ENCODE peak calls at places on chromosomes 3 and 15, in five cellular contexts. E, R, A, D and X are unnamed samples.

GRCh38 chr3:39180546-39181346 is 11.6 kb downstream of the XIRP1 start:
- DNase-seq in R (peak), A (peak), D (peak), E (peak), X (peak)

GRCh38 chr15:31442203-31443090 is 115.8 kb downstream of the KLF13 start:
- DNase-seq in D (no peak), A (peak), E (no peak), R (no peak), X (peak)

GRCh38 chr3:64575211-64575844 is 112.5 kb downstream of the ADAMTS9 start:
- DNase-seq in D (no peak), A (peak), R (no peak), E (no peak), X (no peak)

GRCh38 chr3:45684327-45684892 is 4.8 kb upstream of the SACM1L start:
- DNase-seq in A (no peak), D (no peak), E (no peak), R (no peak), X (no peak)

GRCh38 chr15:29934251-29934650 is 112.0 kb upstream of the TJP1 start:
- DNase-seq in R (no peak), D (no peak), E (no peak), A (peak), X (no peak)

GRCh38 chr3:110925804-110926203 is 145.8 kb upstream of the NECTIN3 start:
- DNase-seq in E (no peak), R (no peak), A (no peak), D (no peak), X (no peak)

GRCh38 chr3:49582177-49582576 is 27.9 kb downstream of the BSN start:
- DNase-seq in R (no peak), E (no peak), D (no peak), A (no peak), X (no peak)

GRCh38 chr15:62103431-62103830 is 36.7 kb downstream of the C2CD4A start:
- DNase-seq in D (no peak), A (no peak), E (no peak), R (no peak), X (no peak)

GRCh38 chr3:180762866-180763265 is 83.6 kb upstream of the CCDC39 start:
- DNase-seq in D (no peak), E (no peak), A (no peak), R (no peak), X (no peak)

GRCh38 chr15:101494251-101494796 is 4.8 kb upstream of the PCSK6 start:
- DNase-seq in A (no peak), R (no peak), D (no peak), E (no peak), X (no peak)

GRCh38 chr15:99408236-99409096 is 157.2 kb downstream of the LRRC28 start:
- DNase-seq in E (no peak), D (no peak), A (peak), R (no peak), X (peak)

GRCh38 chr15:66251065-66251789 is 2.3 kb downstream of the MEGF11 start:
- DNase-seq in R (no peak), A (no peak), D (no peak), E (no peak), X (no peak)

GRCh38 chr3:122975163-122975923 is 52.2 kb downstream of the SEMA5B start:
- DNase-seq in A (peak), R (no peak), E (no peak), D (no peak), X (peak)

GRCh38 chr15:60215225-60215963 is 182.4 kb downstream of the ANXA2 start:
- DNase-seq in E (no peak), A (no peak), D (no peak), R (no peak), X (no peak)

GRCh38 chr3:197750396-197750831 is 731 bp downstream of the FYTTD1 start:
- DNase-seq in E (peak), D (peak), R (peak), A (peak), X (peak)

GRCh38 chr15:40815042-40815678 is 7.9 kb upstream of the DNAJC17 start:
- DNase-seq in A (peak), D (no peak), E (no peak), R (no peak), X (no peak)

GRCh38 chr3:58776231-58776630 is 109.7 kb upstream of the FAM3D start:
- DNase-seq in D (no peak), R (no peak), A (no peak), E (no peak), X (no peak)

GRCh38 chr3:28674212-28674611 is 325.6 kb upstream of the AZI2 start:
- DNase-seq in A (no peak), D (no peak), R (no peak), E (no peak), X (no peak)

GRCh38 chr15:37907136-37907535 is 27.3 kb upstream of the TMCO5A start:
- DNase-seq in R (no peak), A (peak), E (no peak), D (no peak), X (no peak)

GRCh38 chr3:9402410-9403228 is 5.2 kb downstream of the SETD5 start:
- DNase-seq in R (no peak), E (no peak), A (peak), D (no peak), X (no peak)

GRCh38 chr3:10553586-10554235 is 48.3 kb upstream of the ATP2B2 start:
- DNase-seq in A (no peak), R (no peak), D (no peak), E (no peak), X (no peak)

GRCh38 chr15:47466357-47466756 is 250.9 kb upstream of the SEMA6D start:
- DNase-seq in R (no peak), D (no peak), E (no peak), A (peak), X (peak)

GRCh38 chr3:105598047-105598796 is 231.5 kb downstream of the ALCAM start:
- DNase-seq in R (no peak), A (peak), D (no peak), E (no peak), X (peak)

DNA sequence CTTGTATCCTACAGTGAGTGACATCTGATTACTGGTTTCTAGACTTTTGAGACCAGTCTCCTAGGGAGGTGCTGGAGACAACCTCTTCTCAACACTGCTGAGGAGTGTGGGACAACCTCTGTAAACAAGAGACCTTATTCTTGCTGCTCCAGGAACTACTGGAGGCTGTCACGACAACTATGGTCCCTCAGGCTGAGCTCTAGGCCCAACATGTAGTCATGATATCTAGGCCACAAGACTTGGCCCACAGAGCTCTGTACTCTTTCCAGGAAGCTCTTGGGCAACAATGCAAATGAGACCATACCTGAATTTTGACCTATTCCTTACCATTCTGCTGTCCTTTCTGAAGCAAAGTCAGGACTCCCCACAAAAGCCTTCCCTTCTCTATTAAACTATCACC is 24.3 kb upstream of the HEG1 start:
- DNase-seq in R (no peak), E (no peak), D (no peak), A (no peak), X (no peak)
- H3K4me3 ChIP-seq in R (no peak), E (no peak), D (no peak), A (no peak), X (no peak)

GRCh38 chr15:75809986-75810750 is 33.1 kb upstream of the UBE2Q2 start:
- DNase-seq in E (no peak), D (no peak), R (no peak), A (peak), X (no peak)
- TF ChIP-seq CTCF in E (peak), D (peak), R (peak), A (peak), X (peak)

GRCh38 chr3:195149292-195149691 is 121.7 kb downstream of the XXYLT1 start:
- DNase-seq in E (no peak), R (no peak), A (no peak), D (no peak), X (no peak)

GRCh38 chr3:195148553-195148952 is 122.4 kb downstream of the XXYLT1 start:
- DNase-seq in D (no peak), R (no peak), E (no peak), A (no peak), X (no peak)

GRCh38 chr3:195151402-195151801 is 119.6 kb downstream of the XXYLT1 start:
- DNase-seq in R (no peak), A (no peak), E (no peak), D (no peak), X (no peak)

GRCh38 chr3:195151866-195152526 is 119.0 kb downstream of the XXYLT1 start:
- DNase-seq in R (no peak), E (no peak), D (no peak), A (peak), X (no peak)

DNA sequence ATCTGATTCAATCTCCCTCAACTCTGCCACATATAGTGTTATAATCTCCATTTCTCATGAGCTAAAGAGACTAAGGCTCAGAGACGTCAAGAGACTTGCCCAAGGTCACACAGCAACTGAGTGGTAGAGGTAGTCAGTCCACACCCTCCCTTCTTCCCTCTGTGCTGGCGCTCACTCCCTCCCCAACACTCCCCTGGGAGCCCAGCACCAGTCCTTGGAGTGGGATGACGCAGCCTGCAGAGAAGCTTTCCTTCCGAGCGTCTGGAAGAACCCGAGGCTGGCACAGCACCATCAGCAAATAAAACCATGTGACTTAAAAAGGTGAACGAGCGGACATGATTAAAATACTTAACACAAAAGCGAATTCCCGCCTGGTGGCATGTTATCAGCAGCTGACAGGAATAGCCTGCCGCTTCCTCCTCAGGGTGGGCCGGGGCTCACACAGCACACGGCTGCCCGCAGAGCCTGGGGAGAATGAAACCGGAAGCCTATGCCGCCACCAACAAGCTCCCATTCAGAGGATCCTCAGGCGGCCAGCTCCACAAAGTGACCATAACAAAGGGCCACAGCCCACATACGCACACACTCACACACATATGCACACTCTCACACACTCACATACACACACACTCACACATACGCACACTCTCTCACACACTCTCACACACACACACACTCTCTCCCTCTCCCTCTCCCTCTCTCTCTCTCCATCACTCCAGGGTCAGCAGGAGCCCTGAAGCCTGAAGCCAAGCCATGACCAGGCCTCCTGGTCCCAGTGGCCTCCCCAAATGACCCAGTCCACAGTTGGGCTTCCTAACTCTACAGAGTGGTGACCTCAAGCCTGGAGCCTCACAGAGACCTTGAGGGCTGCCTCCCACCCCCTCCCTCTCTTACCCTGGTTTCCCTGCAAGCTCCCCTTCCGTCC is 120.5 kb downstream of the XXYLT1 start:
- DNase-seq in R (peak), D (no peak), A (peak), E (peak), X (no peak)
- H3K4me3 ChIP-seq in R (peak), D (peak), A (peak), E (peak), X (no peak)

GRCh38 chr3:51392301-51393095 is 1.4 kb downstream of the RBM15B start:
- DNase-seq in A (no peak), R (peak), D (no peak), E (no peak), X (no peak)

GRCh38 chr3:51390600-51391074 is 448 bp upstream of the RBM15B start:
- DNase-seq in R (no peak), D (no peak), A (no peak), E (no peak), X (no peak)

GRCh38 chr3:51390186-51390585 is 899 bp upstream of the RBM15B start:
- DNase-seq in E (no peak), A (no peak), R (no peak), D (no peak), X (no peak)

GRCh38 chr3:51391566-51392300 is 648 bp downstream of the RBM15B start:
- DNase-seq in A (peak), D (no peak), R (peak), E (peak), X (no peak)

GRCh38 chr3:51391075-51391565 is at the start of gene RBM15B:
- DNase-seq in A (peak), R (peak), E (peak), D (peak), X (peak)
- TF ChIP-seq CTCF in A (peak), R (peak), E (peak), D (no peak), X (peak)

DNA sequence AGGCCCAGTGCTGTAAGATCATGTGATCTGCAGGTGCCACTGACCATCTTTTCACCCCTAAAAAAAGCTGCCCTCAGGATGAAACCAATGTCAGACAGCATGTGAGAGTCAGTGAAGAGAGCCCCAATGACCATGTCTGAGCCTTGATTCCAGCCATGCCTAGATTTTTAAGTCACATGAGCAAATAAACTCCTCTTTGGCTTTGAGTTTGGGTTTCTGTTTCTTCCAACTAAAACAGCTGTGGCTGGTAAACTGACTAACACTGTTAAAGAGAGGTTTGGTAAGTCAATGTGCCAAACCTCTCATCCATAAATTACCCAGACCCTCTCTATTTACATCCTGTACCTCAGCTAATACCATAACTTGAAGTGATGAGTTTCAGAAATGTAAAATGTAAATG is 8.3 kb downstream of the MYO5A start:
- DNase-seq in A (no peak), E (no peak), R (no peak), D (no peak), X (no peak)
- H3K4me3 ChIP-seq in A (no peak), E (no peak), R (no peak), D (no peak), X (no peak)

DNA sequence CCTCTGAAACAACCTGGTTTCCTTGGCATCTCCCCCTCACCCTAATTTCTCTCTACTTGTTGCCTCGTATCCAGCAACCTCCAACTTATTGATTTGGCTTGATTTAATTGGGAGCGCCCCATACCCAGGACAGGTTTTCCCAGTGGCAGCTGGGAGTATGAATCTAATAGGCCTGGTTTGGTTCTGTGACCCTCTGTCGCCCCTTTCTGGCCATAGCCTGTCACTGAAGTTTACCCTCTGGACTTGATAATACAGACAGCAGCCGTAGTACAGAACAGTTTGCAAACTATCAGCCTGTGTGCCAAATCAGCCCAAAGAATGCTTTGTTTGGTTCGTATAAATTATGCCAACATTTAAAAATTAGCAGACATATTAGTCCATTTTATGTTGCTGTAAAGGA is 525.1 kb upstream of the GOLIM4 start:
- DNase-seq in R (no peak), D (peak), E (no peak), A (peak), X (peak)
- TF ChIP-seq CTCF in R (peak), D (peak), E (peak), A (peak), X (peak)